ENCODE peak calls at places on chromosome 9, in six cellular contexts. U, W, P, V, J and X are unnamed samples.

GRCh38 chr9:84271887-84272556 is 68.5 kb downstream of the SLC28A3 start:
- DNase-seq in U (no peak), W (no peak), P (no peak), V (peak), J (peak), X (no peak)

GRCh38 chr9:116585896-116586295 is 101.2 kb upstream of the TRIM32 start:
- DNase-seq in U (no peak), W (no peak), P (no peak), V (no peak), J (no peak), X (no peak)

GRCh38 chr9:96884443-96884842 is 30.1 kb upstream of the ZNF782 start:
- DNase-seq in U (no peak), W (no peak), P (no peak), V (peak), J (peak), X (peak)

GRCh38 chr9:124122813-124123462 is 111.4 kb downstream of the LHX2 start:
- DNase-seq in U (no peak), W (no peak), P (no peak), V (no peak), J (peak), X (no peak)

GRCh38 chr9:109969559-109970237 is 189.7 kb downstream of the PALM2AKAP2 start:
- DNase-seq in U (peak), W (no peak), P (no peak), V (no peak), J (no peak), X (no peak)

GRCh38 chr9:96686638-96687335 is 31.7 kb upstream of the PRXL2C start:
- DNase-seq in U (peak), W (peak), P (peak), V (peak), J (peak), X (peak)

GRCh38 chr9:124411514-124412227 is 3.6 kb downstream of the PSMB7 start:
- DNase-seq in U (no peak), W (no peak), P (no peak), V (peak), J (peak), X (peak)

GRCh38 chr9:10562581-10563343 is 50.0 kb downstream of the PTPRD start:
- DNase-seq in U (no peak), W (no peak), P (no peak), V (peak), J (no peak), X (no peak)

GRCh38 chr9:114382951-114383865 is 4.6 kb downstream of the AKNA start:
- DNase-seq in U (no peak), W (peak), P (peak), V (peak), J (peak), X (no peak)

GRCh38 chr9:69174645-69175487 is 789 bp downstream of the TJP2 start:
- DNase-seq in U (no peak), W (no peak), P (no peak), V (peak), J (peak), X (peak)